ENCODE peak calls at places on chromosome 13, in four cellular contexts. H is GM12891, W is K562, U is GM12878. T is an unnamed sample.

GRCh38 chr13:37192986-37193385 is 87.5 kb upstream of the CSNK1A1L start:
- DNase-seq in H (no peak), W (no peak), U (no peak), T (no peak)

GRCh38 chr13:111184685-111185401 is 69.7 kb downstream of the ARHGEF7 start:
- DNase-seq in H (peak; percentile 44), W (no peak), U (peak; percentile 93), T (no peak)

GRCh38 chr13:112056284-112056727 is 10.6 kb upstream of the SOX1 start:
- DNase-seq in H (no peak), W (no peak), U (no peak), T (no peak)

GRCh38 chr13:27533155-27533643 is 82.8 kb upstream of the MTIF3 start:
- DNase-seq in H (peak; percentile 22), W (peak; percentile 80), U (no peak), T (no peak)

GRCh38 chr13:98549728-98550317 is 27.1 kb downstream of the STK24 start:
- DNase-seq in H (no peak), W (no peak), U (no peak), T (no peak)

GRCh38 chr13:36919833-36920611 is at the start of gene SMAD9:
- DNase-seq in H (peak; percentile 43), W (peak; percentile 66), U (no peak), T (peak; percentile 41)

GRCh38 chr13:111621164-111621563 is 300.7 kb downstream of the TEX29 start:
- DNase-seq in H (no peak), W (no peak), U (no peak), T (no peak)

GRCh38 chr13:99307247-99307646 is at the start of gene GPR183:
- DNase-seq in H (no peak), W (peak; percentile 50), U (no peak), T (no peak)

GRCh38 chr13:29546662-29547061 is 48.8 kb downstream of the SLC7A1 start:
- DNase-seq in H (no peak), W (no peak), U (no peak), T (no peak)

GRCh38 chr13:92657565-92657964 is 569.0 kb upstream of the GPC6 start:
- DNase-seq in H (no peak), W (no peak), U (no peak), T (no peak)

GRCh38 chr13:69935043-69935442 is 172.6 kb upstream of the ATXN8OS start:
- DNase-seq in H (no peak), W (peak; percentile 0), U (no peak), T (peak; percentile 18)

GRCh38 chr13:87677043-87677333 is 5.8 kb downstream of the SLITRK5 start:
- DNase-seq in H (no peak), W (no peak), U (no peak), T (no peak)

GRCh38 chr13:25958983-25959382 is 92.8 kb downstream of the SHISA2 start:
- DNase-seq in H (no peak), W (no peak), U (no peak), T (no peak)

GRCh38 chr13:59463023-59463422 is 700.7 kb downstream of the DIAPH3 start:
- DNase-seq in H (no peak), W (no peak), U (no peak), T (no peak)

GRCh38 chr13:80029170-80029569 is 311.8 kb downstream of the SPRY2 start:
- DNase-seq in H (no peak), W (no peak), U (no peak), T (no peak)

GRCh38 chr13:42964681-42965305 is 27.2 kb downstream of the EPSTI1 start:
- DNase-seq in H (no peak), W (no peak), U (no peak), T (no peak)

DNA sequence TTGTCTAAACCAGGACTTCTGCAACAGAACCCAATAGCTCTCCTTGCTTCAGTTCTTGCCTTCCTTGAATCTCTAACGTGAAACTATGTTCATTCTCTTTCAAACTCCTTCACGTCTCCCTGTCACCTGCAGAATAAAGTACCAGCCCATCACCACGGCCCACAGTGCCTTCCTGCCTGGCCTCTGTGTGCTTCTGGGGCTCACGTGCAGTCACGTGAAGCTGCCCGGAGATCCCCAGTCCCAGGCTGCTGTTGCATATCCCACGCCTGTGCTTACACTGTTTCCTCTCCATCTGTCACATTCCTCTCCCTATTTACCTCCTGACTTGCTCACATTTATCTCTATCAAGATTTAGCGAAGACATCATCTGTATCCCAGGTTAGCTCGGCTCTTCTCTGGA is 102.8 kb downstream of the STARD13 start:
- DNase-seq in H (no peak), W (no peak), U (no peak), T (no peak)
- TF ChIP-seq SPI1 in H (no peak), W (no peak), U (no peak), T (no peak)

GRCh38 chr13:40530961-40531360 is 135.5 kb downstream of the FOXO1 start:
- DNase-seq in H (no peak), W (no peak), U (no peak), T (no peak)
- TF ChIP-seq SPI1 in H (no peak), W (no peak), U (no peak), T (no peak)

GRCh38 chr13:21071015-21071414 is 9.6 kb upstream of the LATS2 start:
- DNase-seq in H (no peak), W (no peak), U (no peak), T (no peak)
- TF ChIP-seq SPI1 in H (no peak), W (no peak), U (no peak), T (no peak)

GRCh38 chr13:113989585-113990300 is 15.9 kb upstream of the C13orf46 start:
- DNase-seq in H (no peak), W (no peak), U (no peak), T (peak; percentile 25)
- TF ChIP-seq SPI1 in H (no peak), W (no peak), U (no peak), T (no peak)